ENCODE peak calls at places on chromosomes 1 and 21, in five cellular contexts. One of them, this sample, is unnamed.

GRCh38 chr1:147892731-147893214 is 9.8 kb upstream of the GJA8 start:
- DNase-seq in progenitor cell of endocrine pancreas: no peak
- DNase-seq in naive thymus-derived CD8-positive, alpha-beta T cell: no peak
- DNase-seq in kidney tubule cell: peak
- DNase-seq in epithelial cell of esophagus: peak
- DNase-seq in this sample: no peak

GRCh38 chr21:31346256-31346821 is 2.3 kb upstream of the TIAM1 start:
- DNase-seq in progenitor cell of endocrine pancreas: no peak
- DNase-seq in naive thymus-derived CD8-positive, alpha-beta T cell: no peak
- DNase-seq in kidney tubule cell: no peak
- DNase-seq in epithelial cell of esophagus: no peak
- DNase-seq in this sample: no peak

GRCh38 chr1:151811181-151811580 is 6.0 kb upstream of the LINGO4 start:
- DNase-seq in progenitor cell of endocrine pancreas: no peak
- DNase-seq in naive thymus-derived CD8-positive, alpha-beta T cell: no peak
- DNase-seq in kidney tubule cell: no peak
- DNase-seq in epithelial cell of esophagus: no peak
- DNase-seq in this sample: no peak

GRCh38 chr21:42347601-42348327 is 3.0 kb downstream of the TFF2 start:
- DNase-seq in progenitor cell of endocrine pancreas: no peak
- DNase-seq in naive thymus-derived CD8-positive, alpha-beta T cell: no peak
- DNase-seq in kidney tubule cell: no peak
- DNase-seq in epithelial cell of esophagus: no peak
- DNase-seq in this sample: no peak

GRCh38 chr1:201739492-201740085 is 89.4 kb upstream of the IPO9 start:
- DNase-seq in progenitor cell of endocrine pancreas: peak
- DNase-seq in naive thymus-derived CD8-positive, alpha-beta T cell: peak
- DNase-seq in kidney tubule cell: peak
- DNase-seq in epithelial cell of esophagus: peak
- DNase-seq in this sample: peak

GRCh38 chr1:27357281-27358037 is 9.3 kb downstream of the MAP3K6 start:
- DNase-seq in progenitor cell of endocrine pancreas: peak
- DNase-seq in naive thymus-derived CD8-positive, alpha-beta T cell: peak
- DNase-seq in kidney tubule cell: peak
- DNase-seq in epithelial cell of esophagus: peak
- DNase-seq in this sample: peak

GRCh38 chr1:226625832-226626576 is 77.4 kb downstream of the STUM start:
- DNase-seq in progenitor cell of endocrine pancreas: no peak
- DNase-seq in naive thymus-derived CD8-positive, alpha-beta T cell: no peak
- DNase-seq in kidney tubule cell: no peak
- DNase-seq in epithelial cell of esophagus: no peak
- DNase-seq in this sample: no peak

GRCh38 chr1:215344534-215344933 is 222.6 kb upstream of the KCTD3 start:
- DNase-seq in progenitor cell of endocrine pancreas: no peak
- DNase-seq in naive thymus-derived CD8-positive, alpha-beta T cell: no peak
- DNase-seq in kidney tubule cell: no peak
- DNase-seq in epithelial cell of esophagus: no peak
- DNase-seq in this sample: no peak

GRCh38 chr21:44421901-44422840 is 33.1 kb upstream of the LRRC3 start:
- DNase-seq in progenitor cell of endocrine pancreas: no peak
- DNase-seq in naive thymus-derived CD8-positive, alpha-beta T cell: no peak
- DNase-seq in kidney tubule cell: no peak
- DNase-seq in epithelial cell of esophagus: no peak
- DNase-seq in this sample: no peak

GRCh38 chr1:235952950-235953615 is 86.4 kb upstream of the LYST start:
- DNase-seq in progenitor cell of endocrine pancreas: no peak
- DNase-seq in naive thymus-derived CD8-positive, alpha-beta T cell: no peak
- DNase-seq in kidney tubule cell: peak
- DNase-seq in epithelial cell of esophagus: peak
- DNase-seq in this sample: no peak